ENCODE peak calls at places on chromosomes 11 and 22, in six cellular contexts. Z is Peyer's patch, M is transverse colon, L is fibroblast of lung, S is tibial artery, K is heart right ventricle. O is an unnamed sample. For H3K36me3 and H3K4me1, the result is how much of the 10 kb centered on the place peaks cover.

GRCh38 chr22:27075891-27076290 is 418.5 kb downstream of the MIAT start:
- DNase-seq in K (no peak), L (no peak), Z (no peak), M (no peak), S (no peak), O (no peak)

GRCh38 chr11:5297671-5298070 is 4.1 kb downstream of the OR51B4 start:
- DNase-seq in M (no peak), S (no peak), Z (no peak), L (peak), K (no peak), O (no peak)

GRCh38 chr11:12159351-12160099 is 49.1 kb downstream of the MICAL2 start:
- DNase-seq in Z (no peak), L (peak), M (no peak), S (peak), K (no peak), O (peak)

GRCh38 chr11:88410636-88411035 is 73.1 kb upstream of the CTSC start:
- DNase-seq in L (no peak), M (no peak), S (no peak), K (no peak), Z (no peak), O (no peak)

GRCh38 chr11:62444271-62444833 is 25.5 kb downstream of the SCGB1A1 start:
- DNase-seq in M (peak), K (peak), L (peak), S (peak), Z (peak), O (peak)

GRCh38 chr11:69280994-69281393 is 13.0 kb upstream of the MYEOV start:
- DNase-seq in Z (peak), S (peak), K (no peak), L (peak), M (no peak), O (peak)

GRCh38 chr11:47595967-47596366 is 1.8 kb upstream of the C1QTNF4 start:
- DNase-seq in Z (no peak), K (no peak), M (no peak), L (no peak), S (no peak), O (no peak)

GRCh38 chr11:77705877-77706579 is 68.4 kb upstream of the CLNS1A start:
- DNase-seq in M (no peak), Z (no peak), L (no peak), S (no peak), K (no peak), O (no peak)

GRCh38 chr11:60918941-60919275 is 5.0 kb downstream of the TMEM109 start:
- DNase-seq in S (no peak), K (no peak), Z (no peak), M (no peak), L (peak), O (no peak)

GRCh38 chr11:132072044-132072879 is 701.8 kb downstream of the NTM start:
- DNase-seq in S (no peak), L (peak), M (no peak), K (no peak), Z (no peak), O (no peak)

GRCh38 chr11:78100276-78101040 is 20.8 kb upstream of the NDUFC2 start:
- DNase-seq in K (no peak), L (no peak), Z (no peak), S (no peak), M (no peak), O (no peak)

GRCh38 chr22:49951001-49951677 is 9.4 kb upstream of the PIM3 start:
- DNase-seq in Z (peak), S (no peak), M (peak), L (no peak), K (no peak), O (no peak)

GRCh38 chr22:48100685-48101417 is 1338.4 kb downstream of the TBC1D22A start:
- DNase-seq in M (no peak), Z (no peak), L (no peak), S (no peak), K (no peak), O (no peak)

GRCh38 chr22:17664414-17665045 is 26.0 kb downstream of the BCL2L13 start:
- DNase-seq in K (no peak), L (no peak), S (no peak), M (no peak), Z (peak), O (no peak)

GRCh38 chr22:48456449-48456848 is 1371.2 kb downstream of the BRD1 start:
- DNase-seq in Z (no peak), S (no peak), K (no peak), L (no peak), M (no peak), O (no peak)

GRCh38 chr11:100810666-100811065 is 123.6 kb downstream of the ARHGAP42 start:
- DNase-seq in S (no peak), M (no peak), Z (no peak), L (no peak), K (no peak), O (no peak)

GRCh38 chr11:31813242-31813960 is 2.3 kb upstream of the PAX6 start:
- DNase-seq in L (peak), K (no peak), M (no peak), Z (peak), S (no peak), O (no peak)

GRCh38 chr22:40363059-40363458 is 7.3 kb upstream of the SGSM3 start:
- DNase-seq in S (no peak), M (no peak), K (no peak), L (peak), Z (no peak), O (no peak)

GRCh38 chr22:50173983-50174355 is 3.4 kb downstream of the PANX2 start:
- DNase-seq in S (no peak), L (no peak), Z (no peak), M (no peak), K (no peak), O (no peak)

GRCh38 chr11:44226945-44227344 is 83.0 kb downstream of the ALX4 start:
- DNase-seq in L (no peak), M (no peak), K (no peak), S (no peak), Z (no peak), O (no peak)

GRCh38 chr22:33563568-33563967 is 356.7 kb downstream of the LARGE1 start:
- DNase-seq in Z (no peak), K (no peak), L (no peak), S (no peak), M (no peak), O (no peak)

GRCh38 chr11:121448431-121448941 is 3.6 kb upstream of the SORL1 start:
- DNase-seq in S (no peak), K (no peak), M (no peak), Z (no peak), L (no peak), O (no peak)

GRCh38 chr11:57566035-57566504 is 1.4 kb downstream of the UBE2L6 start:
- DNase-seq in Z (no peak), K (peak), S (peak), M (peak), L (peak), O (peak)

GRCh38 chr11:85595285-85595884 is 31.8 kb downstream of the DLG2 start:
- DNase-seq in L (peak), Z (no peak), M (no peak), S (no peak), K (no peak), O (no peak)

GRCh38 chr11:8241373-8242112 is 22.1 kb downstream of the LMO1 start:
- DNase-seq in S (no peak), Z (no peak), L (no peak), M (no peak), K (no peak), O (no peak)

GRCh38 chr11:106585061-106585460 is 433.2 kb downstream of the GUCY1A2 start:
- DNase-seq in S (no peak), K (no peak), Z (no peak), M (no peak), L (peak), O (no peak)

GRCh38 chr11:94740975-94741707 is 27.0 kb upstream of the AMOTL1 start:
- DNase-seq in L (peak), Z (no peak), K (peak), S (no peak), M (no peak), O (no peak)

GRCh38 chr22:23533328-23533762 is 46.7 kb downstream of the IGLL1 start:
- DNase-seq in K (no peak), L (peak), M (no peak), Z (peak), S (peak), O (no peak)

GRCh38 chr11:60987577-60988277 is 16.2 kb downstream of the CD6 start:
- DNase-seq in S (no peak), K (no peak), Z (peak), M (no peak), L (no peak), O (no peak)

GRCh38 chr11:110035339-110035738 is 57.9 kb upstream of the ZC3H12C start:
- DNase-seq in L (no peak), K (no peak), Z (no peak), M (no peak), S (no peak), O (no peak)

GRCh38 chr11:71432761-71433647 is 15.2 kb downstream of the DHCR7 start:
- DNase-seq in L (no peak), K (no peak), M (no peak), S (no peak), Z (peak), O (no peak)

GRCh38 chr11:26896716-26897115 is 97.2 kb upstream of the FIBIN start:
- DNase-seq in M (no peak), L (peak), Z (no peak), S (no peak), K (no peak), O (no peak)

GRCh38 chr11:688681-689080 is 6.3 kb downstream of the DEAF1 start:
- DNase-seq in S (no peak), M (no peak), Z (no peak), L (no peak), K (no peak), O (no peak)
- H3K27ac ChIP-seq in S (no peak), M (no peak), Z (no peak), L (no peak), K (no peak), O (no peak)

GRCh38 chr11:119450590-119450989 is 27.6 kb upstream of the THY1 start:
- DNase-seq in Z (no peak), S (no peak), L (peak), K (no peak), M (no peak), O (no peak)

GRCh38 chr11:119448380-119448779 is 25.4 kb upstream of the THY1 start:
- DNase-seq in M (no peak), S (no peak), Z (no peak), K (no peak), L (no peak), O (no peak)

GRCh38 chr11:119459293-119459976 is 36.5 kb upstream of the THY1 start:
- DNase-seq in K (no peak), M (no peak), Z (no peak), L (no peak), S (no peak), O (no peak)

GRCh38 chr11:119449498-119449897 is 26.5 kb upstream of the THY1 start:
- DNase-seq in L (no peak), K (no peak), M (no peak), Z (no peak), S (no peak), O (no peak)

DNA sequence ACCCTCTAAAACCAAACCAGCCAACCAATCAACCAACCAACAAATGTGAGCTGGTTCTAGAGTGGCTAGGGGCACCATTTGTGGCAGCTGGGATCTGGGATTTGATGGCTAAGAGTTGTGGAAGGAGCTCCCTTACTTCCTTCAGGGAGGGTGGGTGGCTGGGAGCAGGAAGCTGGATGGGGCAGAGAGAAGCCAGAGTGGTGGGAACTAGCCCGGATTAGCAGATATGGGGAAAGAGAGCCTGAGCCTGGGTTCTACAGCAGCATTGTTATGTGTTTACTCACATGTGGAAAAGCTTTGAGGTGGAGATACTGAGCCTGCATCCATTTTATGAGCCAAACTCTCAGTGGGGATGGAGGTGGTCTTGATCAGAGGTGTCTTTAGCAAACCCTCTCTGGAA is 30.9 kb upstream of the THY1 start:
- DNase-seq in S (no peak), L (no peak), M (no peak), Z (no peak), K (no peak), O (no peak)
- H3K36me3 ChIP-seq in S (under half), L (under half), M (under half), Z (under half), K (under half), O (under half)

DNA sequence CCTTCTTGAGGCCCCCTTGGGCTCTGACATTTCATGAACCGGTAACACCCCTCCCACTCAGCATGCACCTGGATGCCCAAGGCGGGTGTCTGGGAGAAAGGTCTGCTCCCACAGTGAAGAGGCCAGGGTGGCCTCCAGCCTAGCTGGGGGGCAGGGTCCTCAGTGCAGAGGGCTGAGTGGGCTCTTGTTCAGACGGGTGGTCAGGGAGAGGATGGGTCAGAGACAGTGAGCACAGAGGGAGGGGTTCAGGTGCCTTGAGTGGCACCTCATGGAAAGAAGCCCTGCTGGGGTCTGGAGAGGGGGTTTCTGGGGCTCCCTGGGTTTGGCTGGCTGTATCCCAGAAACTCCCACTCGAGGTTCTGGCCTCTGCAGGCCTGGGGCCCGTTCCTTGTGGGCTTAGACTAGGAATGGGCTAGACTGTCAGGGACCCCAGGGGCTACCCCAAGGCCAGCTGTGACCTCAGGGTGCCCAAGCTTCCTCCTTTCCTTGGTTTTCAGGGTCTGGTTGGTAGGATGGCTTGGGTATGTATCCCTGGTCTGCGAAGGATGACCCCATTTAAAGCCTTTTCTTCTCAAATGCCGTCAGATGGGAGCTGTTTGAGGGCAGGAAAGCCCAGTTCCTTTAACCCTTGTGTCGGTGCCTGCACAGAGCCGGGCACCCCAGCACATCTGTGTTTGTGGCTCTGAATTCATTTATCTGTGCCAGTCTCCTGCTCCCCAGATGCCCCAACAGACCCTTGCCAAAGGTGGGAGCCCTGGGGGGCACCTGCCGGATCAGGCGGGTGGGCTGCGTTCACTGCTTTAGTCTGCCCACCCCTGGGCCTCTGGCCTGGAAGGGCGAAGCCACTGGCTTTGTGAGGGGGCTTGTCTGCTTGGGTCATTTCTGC is 1.3 kb downstream of the SYNGR1 start:
- DNase-seq in K (no peak), M (no peak), Z (no peak), S (no peak), L (no peak), O (no peak)
- H3K4me1 ChIP-seq in K (under half), M (under half), Z (under half), S (under half), L (under half), O (under half)

GRCh38 chr11:45860764-45861510 is 13.7 kb downstream of the CRY2 start:
- DNase-seq in K (no peak), S (no peak), L (no peak), Z (no peak), M (no peak), O (no peak)
- H3K27ac ChIP-seq in K (peak), S (peak), L (peak), Z (no peak), M (peak), O (peak)

GRCh38 chr11:17366491-17366890 is 14.9 kb downstream of the NCR3LG1 start:
- DNase-seq in M (no peak), L (no peak), K (no peak), Z (no peak), S (no peak), O (no peak)

GRCh38 chr11:17371614-17372013 is 16.8 kb downstream of the KCNJ11 start:
- DNase-seq in K (no peak), M (no peak), Z (no peak), L (peak), S (no peak), O (no peak)

GRCh38 chr11:17368551-17368950 is 17.0 kb downstream of the NCR3LG1 start:
- DNase-seq in L (no peak), Z (no peak), M (no peak), K (no peak), S (no peak), O (no peak)

GRCh38 chr11:17369685-17370243 is 18.2 kb downstream of the NCR3LG1 start:
- DNase-seq in K (no peak), S (no peak), L (no peak), Z (no peak), M (no peak), O (no peak)

GRCh38 chr11:17369094-17369493 is 17.5 kb downstream of the NCR3LG1 start:
- DNase-seq in M (no peak), L (no peak), K (no peak), S (no peak), Z (no peak), O (no peak)
- H3K36me3 ChIP-seq in M (under half), L (under half), K (half or more), S (half or more), Z (under half), O (half or more)

DNA sequence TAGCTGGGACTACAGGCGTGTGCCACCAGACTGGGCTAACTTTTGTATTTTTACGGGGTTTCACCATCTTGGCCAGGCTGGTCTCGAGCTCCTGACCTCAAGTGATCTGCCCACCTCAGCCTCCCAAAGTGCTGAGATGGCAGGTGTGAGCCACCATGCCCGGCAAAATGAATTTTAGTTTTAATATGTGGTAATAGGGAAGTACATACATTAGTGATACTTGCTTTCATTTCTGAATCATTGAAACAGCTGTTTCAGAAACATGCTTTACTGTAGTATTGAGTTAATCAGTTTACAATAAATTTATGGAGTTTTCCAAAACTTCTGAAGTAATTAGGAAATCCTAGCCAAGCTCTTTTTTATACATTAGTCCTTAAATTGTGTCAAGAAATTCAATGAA is 15.6 kb downstream of the PCF11 start:
- DNase-seq in L (no peak), K (no peak), Z (no peak), M (no peak), S (no peak), O (no peak)
- H3K4me1 ChIP-seq in L (under half), K (under half), Z (half or more), M (under half), S (under half), O (half or more)